ENCODE peak calls at places on chromosome 9, in nine cellular contexts. N is stimulated activated CD4-positive, alpha-beta T cell treated with anti-CD3 and anti-CD28 coated beads, Interleukin-1b, Interleukin-23, amount 100 ng/mL, for 4 hours; L is M059J; Z is GM04504; T is lung; I is mesenteric fat pad; C is non-pigmented ciliary epithelial cell; V is AG10803; B is thoracic aorta. K is an unnamed sample.

GRCh38 chr9:115595951-115596742 is 478.2 kb upstream of the TNC start:
- DNase-seq in N (no peak), L (peak), Z (peak), T (no peak), I (no peak), C (peak), V (peak), B (no peak), K (no peak)

GRCh38 chr9:36064448-36065037 is 27.8 kb downstream of the RECK start:
- DNase-seq in N (no peak), L (no peak), Z (no peak), T (no peak), I (no peak), C (no peak), V (peak), B (no peak), K (no peak)

GRCh38 chr9:546797-547223 is 294.7 kb upstream of the DMRT1 start:
- DNase-seq in N (no peak), L (peak), Z (no peak), T (no peak), I (no peak), C (no peak), V (no peak), B (no peak), K (no peak)

GRCh38 chr9:88786291-88787054 is 204.8 kb upstream of the S1PR3 start:
- DNase-seq in N (no peak), L (no peak), Z (no peak), T (no peak), I (no peak), C (no peak), V (no peak), B (no peak), K (no peak)

GRCh38 chr9:78278177-78278777 is 18.6 kb upstream of the PSAT1 start:
- DNase-seq in N (no peak), L (peak), Z (peak), T (no peak), I (no peak), C (no peak), V (peak), B (no peak), K (no peak)

GRCh38 chr9:17117372-17117771 is 17.5 kb upstream of the CNTLN start:
- DNase-seq in N (no peak), L (no peak), Z (no peak), T (no peak), I (no peak), C (no peak), V (no peak), B (no peak), K (no peak)

GRCh38 chr9:107138261-107138992 is 144.7 kb upstream of the RAD23B start:
- DNase-seq in N (no peak), L (no peak), Z (no peak), T (no peak), I (no peak), C (no peak), V (peak), B (no peak), K (no peak)

GRCh38 chr9:98658965-98659364 is 49.8 kb downstream of the GABBR2 start:
- DNase-seq in N (no peak), L (no peak), Z (peak), T (no peak), I (no peak), C (no peak), V (peak), B (no peak), K (no peak)

GRCh38 chr9:68740561-68740960 is 35.5 kb downstream of the PIP5K1B start:
- DNase-seq in N (no peak), L (no peak), Z (no peak), T (no peak), I (no peak), C (no peak), V (no peak), B (no peak), K (no peak)

GRCh38 chr9:136011703-136012496 is 50.7 kb upstream of the UBAC1 start:
- DNase-seq in N (no peak), L (no peak), Z (peak), T (peak), I (no peak), C (peak), V (peak), B (no peak), K (no peak)

GRCh38 chr9:70753311-70753710 is 338.9 kb upstream of the KLF9 start:
- DNase-seq in N (no peak), L (no peak), Z (no peak), T (no peak), I (no peak), C (no peak), V (no peak), B (no peak), K (no peak)

GRCh38 chr9:111851536-111851935 is 45.1 kb upstream of the UGCG start:
- DNase-seq in N (no peak), L (peak), Z (no peak), T (no peak), I (no peak), C (no peak), V (no peak), B (no peak), K (no peak)

GRCh38 chr9:133129001-133129799 is 8.2 kb upstream of the RALGDS start:
- DNase-seq in N (no peak), L (no peak), Z (no peak), T (no peak), I (no peak), C (no peak), V (no peak), B (no peak), K (no peak)

GRCh38 chr9:16241231-16241630 is 629.2 kb downstream of the BNC2 start:
- DNase-seq in N (no peak), L (peak), Z (no peak), T (no peak), I (no peak), C (no peak), V (peak), B (no peak), K (no peak)

GRCh38 chr9:104906441-104907277 is 21.3 kb downstream of the ABCA1 start:
- DNase-seq in N (no peak), L (peak), Z (peak), T (no peak), I (no peak), C (no peak), V (peak), B (peak), K (peak)

K was measured in H1.